ENCODE peak calls at places on chromosomes 3 and 15, in six cellular contexts. G is HCT116, P is breast epithelium, L is GM23338, A is stomach, I is sigmoid colon. Q is an unnamed sample. For H3K4me1, the result is how much of the 10 kb centered on the place peaks cover.

GRCh38 chr3:41088882-41089281 is 110.4 kb upstream of the CTNNB1 start:
- DNase-seq in G (no peak), P (no peak), L (no peak), A (no peak), I (no peak), Q (no peak)

GRCh38 chr15:34650177-34650576 is 66.7 kb upstream of the GOLGA8B start:
- DNase-seq in G (no peak), P (no peak), L (no peak), A (no peak), I (no peak), Q (no peak)

GRCh38 chr15:53536479-53537120 is 222.9 kb downstream of the WDR72 start:
- DNase-seq in G (no peak), P (no peak), L (no peak), A (no peak), I (no peak), Q (no peak)

GRCh38 chr3:29612536-29612935 is 331.7 kb downstream of the RBMS3 start:
- DNase-seq in G (no peak), P (no peak), L (no peak), A (no peak), I (no peak), Q (no peak)

GRCh38 chr3:55911256-55911655 is 424.1 kb upstream of the WNT5A start:
- DNase-seq in G (no peak), P (no peak), L (no peak), A (no peak), I (no peak), Q (no peak)

GRCh38 chr3:58205981-58206380 is 4.8 kb downstream of the DNASE1L3 start:
- DNase-seq in G (no peak), P (no peak), L (no peak), A (no peak), I (no peak), Q (no peak)

GRCh38 chr15:83061680-83062079 is 5.4 kb downstream of the BTBD1 start:
- DNase-seq in G (no peak), P (no peak), L (no peak), A (no peak), I (no peak), Q (no peak)

GRCh38 chr3:147419731-147420360 is 10.7 kb downstream of the ZIC1 start:
- DNase-seq in G (no peak), P (no peak), L (no peak), A (no peak), I (no peak), Q (no peak)

GRCh38 chr3:17077614-17078013 is 192.9 kb downstream of the PLCL2 start:
- DNase-seq in G (no peak), P (no peak), L (no peak), A (no peak), I (peak), Q (no peak)

GRCh38 chr15:40927497-40928346 is 1.4 kb upstream of the DLL4 start:
- DNase-seq in G (no peak), P (no peak), L (peak), A (no peak), I (no peak), Q (no peak)

GRCh38 chr3:110234831-110235230 is 836.8 kb upstream of the NECTIN3 start:
- DNase-seq in G (no peak), P (no peak), L (no peak), A (no peak), I (no peak), Q (no peak)

GRCh38 chr3:149385617-149386298 is 8.3 kb upstream of the TM4SF1 start:
- DNase-seq in G (no peak), P (no peak), L (no peak), A (no peak), I (no peak), Q (no peak)

GRCh38 chr3:46693038-46693896 is at the start of gene ALS2CL:
- DNase-seq in G (no peak), P (peak), L (peak), A (peak), I (peak), Q (no peak)

GRCh38 chr3:76436895-76437294 is 603.0 kb upstream of the ROBO2 start:
- DNase-seq in G (no peak), P (no peak), L (no peak), A (no peak), I (no peak), Q (no peak)

GRCh38 chr15:69405110-69405509 is 9.0 kb upstream of the KIF23 start:
- DNase-seq in G (no peak), P (no peak), L (no peak), A (no peak), I (no peak), Q (no peak)

GRCh38 chr3:49799761-49800160 is at the start of gene CDHR4:
- DNase-seq in G (peak), P (no peak), L (no peak), A (no peak), I (no peak), Q (no peak)

GRCh38 chr15:33309602-33310276 is 1.0 kb upstream of the RYR3 start:
- DNase-seq in G (no peak), P (no peak), L (peak), A (no peak), I (peak), Q (peak)

GRCh38 chr3:142844339-142844977 is 44.4 kb downstream of the PCOLCE2 start:
- DNase-seq in G (peak), P (no peak), L (peak), A (no peak), I (no peak), Q (no peak)

GRCh38 chr3:34229871-34230270 is 431.4 kb downstream of the PDCD6IP start:
- DNase-seq in G (no peak), P (no peak), L (no peak), A (no peak), I (no peak), Q (no peak)

GRCh38 chr3:48980295-48980694 is 9.7 kb upstream of the P4HTM start:
- DNase-seq in G (no peak), P (no peak), L (no peak), A (no peak), I (no peak), Q (no peak)

GRCh38 chr15:38522922-38523321 is 41.7 kb downstream of the RASGRP1 start:
- DNase-seq in G (no peak), P (no peak), L (no peak), A (no peak), I (no peak), Q (peak)

GRCh38 chr3:113668015-113668414 is 28.4 kb downstream of the USF3 start:
- DNase-seq in G (no peak), P (no peak), L (no peak), A (no peak), I (no peak), Q (no peak)

GRCh38 chr3:157755254-157755653 is 252.0 kb upstream of the VEPH1 start:
- DNase-seq in G (no peak), P (no peak), L (peak), A (no peak), I (no peak), Q (no peak)

GRCh38 chr3:185175370-185175987 is 22.6 kb upstream of the C3orf70 start:
- DNase-seq in G (no peak), P (no peak), L (peak), A (peak), I (peak), Q (no peak)

GRCh38 chr3:39260957-39261356 is 18.9 kb downstream of the CX3CR1 start:
- DNase-seq in G (peak), P (peak), L (peak), A (peak), I (peak), Q (no peak)

GRCh38 chr3:133295199-133295901 is 104.5 kb upstream of the BFSP2 start:
- DNase-seq in G (no peak), P (no peak), L (peak), A (no peak), I (no peak), Q (no peak)

GRCh38 chr3:169432692-169433432 is 230.7 kb downstream of the MECOM start:
- DNase-seq in G (no peak), P (no peak), L (no peak), A (peak), I (no peak), Q (no peak)

GRCh38 chr3:126618021-126618420 is 36.9 kb downstream of the TXNRD3 start:
- DNase-seq in G (no peak), P (no peak), L (no peak), A (no peak), I (no peak), Q (no peak)

GRCh38 chr3:144162042-144162441 is 190.4 kb downstream of the DIPK2A start:
- DNase-seq in G (no peak), P (no peak), L (no peak), A (no peak), I (no peak), Q (no peak)

GRCh38 chr3:47365213-47366153 is 15.3 kb upstream of the PTPN23 start:
- DNase-seq in G (no peak), P (no peak), L (no peak), A (peak), I (peak), Q (no peak)

GRCh38 chr3:194637541-194638400 is 4.6 kb upstream of the TMEM44 start:
- DNase-seq in G (no peak), P (no peak), L (no peak), A (no peak), I (peak), Q (no peak)

GRCh38 chr15:71448688-71449114 is 333.4 kb downstream of the THSD4 start:
- DNase-seq in G (peak), P (no peak), L (peak), A (peak), I (no peak), Q (no peak)

GRCh38 chr3:142618917-142619401 is 22.8 kb downstream of the PLS1 start:
- DNase-seq in G (no peak), P (no peak), L (no peak), A (peak), I (no peak), Q (no peak)

GRCh38 chr15:78170848-78171773 is 21.9 kb downstream of the IDH3A start:
- DNase-seq in G (no peak), P (no peak), L (no peak), A (no peak), I (no peak), Q (no peak)

GRCh38 chr15:35458176-35458856 is 87.6 kb downstream of the DPH6 start:
- DNase-seq in G (no peak), P (no peak), L (no peak), A (no peak), I (no peak), Q (no peak)

GRCh38 chr15:87639305-87640011 is 617.1 kb downstream of the NTRK3 start:
- DNase-seq in G (no peak), P (no peak), L (no peak), A (no peak), I (no peak), Q (no peak)

GRCh38 chr15:34691024-34691423 is 63.8 kb downstream of the GJD2 start:
- DNase-seq in G (no peak), P (no peak), L (no peak), A (no peak), I (no peak), Q (no peak)

DNA sequence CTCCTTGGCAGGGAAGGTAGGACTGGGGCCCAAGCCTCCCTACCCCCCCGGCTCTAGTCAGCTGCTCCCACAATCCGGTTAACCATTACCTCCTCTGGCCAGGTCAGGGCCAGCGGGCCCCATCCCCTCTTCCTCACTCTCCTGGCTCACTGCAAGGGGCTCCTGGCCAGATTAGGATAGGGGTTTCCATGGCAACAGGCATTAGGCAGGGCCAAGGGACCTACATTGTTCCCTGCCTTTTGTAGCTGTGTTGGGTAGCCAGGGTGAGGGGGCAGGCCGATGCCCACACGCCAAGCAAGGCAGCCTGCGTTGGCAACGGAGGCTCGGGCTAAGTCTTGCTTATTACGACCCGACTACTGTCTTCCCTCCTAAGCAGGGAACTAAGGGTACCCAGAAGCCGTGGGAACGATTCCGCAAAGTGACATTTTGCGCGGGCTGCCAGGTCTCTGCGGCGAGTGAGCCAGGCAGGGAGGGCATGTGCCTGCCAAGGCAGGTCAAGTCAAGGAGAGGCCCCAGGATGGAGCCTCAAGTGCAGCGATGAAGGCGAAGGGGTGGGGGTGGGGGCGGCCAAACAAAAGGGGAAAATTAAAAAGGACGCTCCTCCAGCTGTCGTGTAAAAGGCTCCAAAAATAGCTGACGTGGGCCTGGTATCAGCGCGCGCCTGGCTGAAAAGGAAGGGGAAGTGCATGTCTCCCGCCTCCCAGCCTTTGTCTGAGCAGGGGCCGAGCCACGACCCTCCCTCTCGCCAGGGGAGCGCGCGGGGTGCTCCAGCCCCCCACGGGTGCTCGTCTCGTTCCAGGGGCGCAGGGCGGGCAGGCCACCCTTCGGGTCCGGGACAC is 919 bp downstream of the IDH2 start:
- DNase-seq in G (no peak), P (no peak), L (peak), A (peak), I (peak), Q (no peak)
- TF ChIP-seq POLR2AphosphoS5 in G (no peak), P (no peak), L (no peak), A (no peak), I (no peak), Q (no peak)

DNA sequence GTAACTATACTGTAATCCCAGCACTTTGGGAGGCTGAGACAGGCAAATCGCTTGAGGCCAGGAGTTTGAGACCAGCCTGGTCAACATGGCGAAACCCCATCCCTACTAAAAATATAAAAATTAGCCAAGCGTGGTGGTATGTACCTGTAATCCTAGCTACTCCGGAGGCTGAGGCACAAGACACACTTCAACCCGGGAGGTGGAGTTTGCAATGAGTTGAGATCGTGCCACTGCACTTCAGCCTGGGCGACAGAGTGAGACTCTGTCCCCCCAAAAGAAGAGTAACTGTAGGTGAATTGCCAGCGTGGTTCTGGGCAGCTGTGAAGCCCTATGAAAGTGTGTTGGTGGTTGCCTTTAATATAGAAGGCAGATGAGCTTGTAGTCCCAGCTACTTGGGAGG is 95.9 kb downstream of the SLCO3A1 start:
- DNase-seq in G (no peak), P (no peak), L (no peak), A (no peak), I (no peak), Q (no peak)
- H3K4me1 ChIP-seq in G (under half), P (under half), L (under half), A (under half), I (under half), Q (under half)

GRCh38 chr3:191399918-191400317 is 61.0 kb upstream of the PYDC2 start:
- DNase-seq in G (no peak), P (no peak), L (peak), A (no peak), I (no peak), Q (no peak)
- TF ChIP-seq POLR2AphosphoS5 in G (no peak), P (no peak), L (no peak), A (no peak), I (no peak), Q (no peak)

GRCh38 chr3:66014641-66015040 is 24.1 kb downstream of the MAGI1 start:
- DNase-seq in G (no peak), P (no peak), L (no peak), A (no peak), I (no peak), Q (no peak)
- H3K4me1 ChIP-seq in G (under half), P (under half), L (under half), A (half or more), I (under half), Q (under half)